ENCODE peak calls at places on chromosomes 1 and 21, in seven cellular contexts. One of them, this sample, is unnamed.

GRCh38 chr21:36636439-36636838 is 62.5 kb upstream of the SIM2 start:
- DNase-seq in sigmoid colon: no peak
- DNase-seq in stomach: no peak
- DNase-seq in psoas muscle: no peak
- DNase-seq in A673: no peak
- DNase-seq in CD8-positive, alpha-beta T cell: no peak
- DNase-seq in colonic mucosa: no peak
- DNase-seq in this sample: no peak

GRCh38 chr1:12001249-12001917 is 17.9 kb upstream of the MIIP start:
- DNase-seq in sigmoid colon: no peak
- DNase-seq in stomach: no peak
- DNase-seq in psoas muscle: no peak
- DNase-seq in A673: peak; percentile 77
- DNase-seq in CD8-positive, alpha-beta T cell: no peak
- DNase-seq in colonic mucosa: no peak
- DNase-seq in this sample: no peak

GRCh38 chr21:46136739-46137349 is 18.5 kb downstream of the FTCD start:
- DNase-seq in sigmoid colon: no peak
- DNase-seq in stomach: no peak
- DNase-seq in psoas muscle: no peak
- DNase-seq in A673: no peak
- DNase-seq in CD8-positive, alpha-beta T cell: no peak
- DNase-seq in colonic mucosa: no peak
- DNase-seq in this sample: no peak

GRCh38 chr1:156747737-156748669 is 3.5 kb downstream of the HDGF start:
- DNase-seq in sigmoid colon: no peak
- DNase-seq in stomach: no peak
- DNase-seq in psoas muscle: no peak
- DNase-seq in A673: peak; percentile 45
- DNase-seq in CD8-positive, alpha-beta T cell: no peak
- DNase-seq in colonic mucosa: peak; percentile 27
- DNase-seq in this sample: no peak

GRCh38 chr1:209800984-209801834 is 4.7 kb downstream of the IRF6 start:
- DNase-seq in sigmoid colon: peak; percentile 67
- DNase-seq in stomach: peak; percentile 40
- DNase-seq in psoas muscle: peak; percentile 58
- DNase-seq in A673: no peak
- DNase-seq in CD8-positive, alpha-beta T cell: no peak
- DNase-seq in colonic mucosa: no peak
- DNase-seq in this sample: no peak

GRCh38 chr1:65958561-65959350 is 166.1 kb downstream of the PDE4B start:
- DNase-seq in sigmoid colon: no peak
- DNase-seq in stomach: no peak
- DNase-seq in psoas muscle: peak; percentile 34
- DNase-seq in A673: peak; percentile 75
- DNase-seq in CD8-positive, alpha-beta T cell: no peak
- DNase-seq in colonic mucosa: no peak
- DNase-seq in this sample: no peak

GRCh38 chr1:46797696-46798470 is 963 bp upstream of the CYP4B1 start:
- DNase-seq in sigmoid colon: no peak
- DNase-seq in stomach: no peak
- DNase-seq in psoas muscle: no peak
- DNase-seq in A673: no peak
- DNase-seq in CD8-positive, alpha-beta T cell: no peak
- DNase-seq in colonic mucosa: no peak
- DNase-seq in this sample: no peak

GRCh38 chr1:31181515-31182343 is 58.0 kb downstream of the NKAIN1 start:
- DNase-seq in sigmoid colon: peak; percentile 68
- DNase-seq in stomach: peak; percentile 36
- DNase-seq in psoas muscle: peak; percentile 68
- DNase-seq in A673: peak; percentile 50
- DNase-seq in CD8-positive, alpha-beta T cell: no peak
- DNase-seq in colonic mucosa: peak; percentile 66
- DNase-seq in this sample: peak; percentile 88

GRCh38 chr1:8745749-8746390 is 71.6 kb downstream of the RERE start:
- DNase-seq in sigmoid colon: no peak
- DNase-seq in stomach: no peak
- DNase-seq in psoas muscle: no peak
- DNase-seq in A673: no peak
- DNase-seq in CD8-positive, alpha-beta T cell: no peak
- DNase-seq in colonic mucosa: no peak
- DNase-seq in this sample: no peak

GRCh38 chr1:179230251-179230650 is 774 bp upstream of the ABL2 start:
- DNase-seq in sigmoid colon: no peak
- DNase-seq in stomach: no peak
- DNase-seq in psoas muscle: no peak
- DNase-seq in A673: no peak
- DNase-seq in CD8-positive, alpha-beta T cell: no peak
- DNase-seq in colonic mucosa: no peak
- DNase-seq in this sample: no peak

DNA sequence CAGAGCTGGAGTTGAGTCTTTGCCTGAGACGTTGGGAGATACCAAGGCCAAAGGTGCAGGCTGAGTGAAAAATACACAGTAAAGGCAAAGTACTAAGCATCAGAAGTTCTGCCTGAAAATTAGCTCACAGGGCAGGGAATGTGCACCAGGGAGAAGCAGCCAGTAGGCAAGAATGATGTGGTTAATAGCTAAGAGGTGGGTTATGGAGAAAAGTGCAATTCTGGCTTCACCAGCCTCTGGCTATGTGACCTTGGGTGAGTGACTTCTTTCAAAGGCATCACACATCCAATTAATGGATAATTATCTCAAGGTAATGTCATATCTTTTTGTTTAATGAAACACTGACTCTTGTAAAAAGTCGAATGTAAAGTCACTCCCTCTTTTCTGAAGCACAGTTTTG is 230.7 kb upstream of the FGGY start:
- DNase-seq in sigmoid colon: no peak
- DNase-seq in stomach: no peak
- DNase-seq in psoas muscle: no peak
- DNase-seq in A673: no peak
- DNase-seq in CD8-positive, alpha-beta T cell: no peak
- DNase-seq in colonic mucosa: no peak
- DNase-seq in this sample: no peak
- H3K4me1 ChIP-seq in sigmoid colon: peaks cover 15% of the 10 kb centered on the region
- H3K4me1 ChIP-seq in stomach: peaks cover 12% of the 10 kb centered on the region
- H3K4me1 ChIP-seq in psoas muscle: peaks cover 10% of the 10 kb centered on the region
- H3K4me1 ChIP-seq in A673: peaks cover 24% of the 10 kb centered on the region
- H3K4me1 ChIP-seq in CD8-positive, alpha-beta T cell: peaks cover 34% of the 10 kb centered on the region
- H3K4me1 ChIP-seq in colonic mucosa: no peaks in the 10 kb centered on the region
- H3K4me1 ChIP-seq in this sample: no peaks in the 10 kb centered on the region

GRCh38 chr1:54273092-54273836 is 73.3 kb downstream of the MRPL37 start:
- DNase-seq in sigmoid colon: peak; percentile 96
- DNase-seq in stomach: peak; percentile 87
- DNase-seq in psoas muscle: peak; percentile 78
- DNase-seq in A673: peak; percentile 86
- DNase-seq in CD8-positive, alpha-beta T cell: no peak
- DNase-seq in colonic mucosa: peak; percentile 48
- DNase-seq in this sample: peak; percentile 65
- TF ChIP-seq CTCF in sigmoid colon: peak; percentile 72
- TF ChIP-seq CTCF in stomach: peak; percentile 35
- TF ChIP-seq CTCF in psoas muscle: peak; percentile 57
- TF ChIP-seq CTCF in A673: peak; percentile 64
- TF ChIP-seq CTCF in CD8-positive, alpha-beta T cell: no peak
- TF ChIP-seq CTCF in colonic mucosa: no peak
- TF ChIP-seq CTCF in this sample: no peak

DNA sequence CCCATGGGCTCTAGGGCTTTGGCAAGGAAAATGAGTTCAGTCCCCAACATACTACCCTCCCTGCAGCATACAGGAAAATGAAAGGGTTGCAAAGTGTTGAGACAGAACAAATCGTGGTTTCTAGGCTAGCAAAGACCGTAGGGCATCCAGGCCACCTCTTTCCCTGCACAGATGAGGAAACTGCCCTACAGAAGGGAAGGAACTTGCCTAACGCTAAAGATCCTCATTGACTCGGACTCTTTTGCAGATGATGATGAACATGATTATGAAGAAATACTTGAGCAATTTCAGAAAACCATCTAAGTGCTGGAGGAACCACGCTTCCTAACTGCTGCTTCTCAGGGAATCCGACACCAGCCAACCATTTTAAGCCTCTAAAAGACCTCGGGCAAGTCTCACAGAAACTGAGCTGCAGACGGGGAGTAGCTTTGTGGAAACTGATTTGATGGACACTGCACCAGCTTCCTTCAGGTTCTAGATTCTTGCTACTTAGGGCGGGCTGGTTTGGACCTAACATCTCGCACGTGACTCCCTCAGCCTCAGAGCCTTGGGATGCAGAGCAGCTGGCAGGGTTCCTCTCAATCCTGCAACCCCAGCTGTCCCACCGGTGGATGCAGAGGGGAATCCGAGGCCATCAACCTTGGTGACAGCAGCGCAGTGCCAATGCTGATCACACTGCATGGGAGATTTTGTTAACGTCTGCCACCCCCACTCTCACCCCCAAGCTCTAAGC is 13.4 kb downstream of the THEMIS2 start:
- DNase-seq in sigmoid colon: peak; percentile 60
- DNase-seq in stomach: no peak
- DNase-seq in psoas muscle: no peak
- DNase-seq in A673: no peak
- DNase-seq in CD8-positive, alpha-beta T cell: no peak
- DNase-seq in colonic mucosa: no peak
- DNase-seq in this sample: no peak
- H3K4me1 ChIP-seq in sigmoid colon: no peaks in the 10 kb centered on the region
- H3K4me1 ChIP-seq in stomach: no peaks in the 10 kb centered on the region
- H3K4me1 ChIP-seq in psoas muscle: no peaks in the 10 kb centered on the region
- H3K4me1 ChIP-seq in A673: no peaks in the 10 kb centered on the region
- H3K4me1 ChIP-seq in CD8-positive, alpha-beta T cell: peaks cover 51% of the 10 kb centered on the region
- H3K4me1 ChIP-seq in colonic mucosa: no peaks in the 10 kb centered on the region
- H3K4me1 ChIP-seq in this sample: peaks cover 93% of the 10 kb centered on the region

DNA sequence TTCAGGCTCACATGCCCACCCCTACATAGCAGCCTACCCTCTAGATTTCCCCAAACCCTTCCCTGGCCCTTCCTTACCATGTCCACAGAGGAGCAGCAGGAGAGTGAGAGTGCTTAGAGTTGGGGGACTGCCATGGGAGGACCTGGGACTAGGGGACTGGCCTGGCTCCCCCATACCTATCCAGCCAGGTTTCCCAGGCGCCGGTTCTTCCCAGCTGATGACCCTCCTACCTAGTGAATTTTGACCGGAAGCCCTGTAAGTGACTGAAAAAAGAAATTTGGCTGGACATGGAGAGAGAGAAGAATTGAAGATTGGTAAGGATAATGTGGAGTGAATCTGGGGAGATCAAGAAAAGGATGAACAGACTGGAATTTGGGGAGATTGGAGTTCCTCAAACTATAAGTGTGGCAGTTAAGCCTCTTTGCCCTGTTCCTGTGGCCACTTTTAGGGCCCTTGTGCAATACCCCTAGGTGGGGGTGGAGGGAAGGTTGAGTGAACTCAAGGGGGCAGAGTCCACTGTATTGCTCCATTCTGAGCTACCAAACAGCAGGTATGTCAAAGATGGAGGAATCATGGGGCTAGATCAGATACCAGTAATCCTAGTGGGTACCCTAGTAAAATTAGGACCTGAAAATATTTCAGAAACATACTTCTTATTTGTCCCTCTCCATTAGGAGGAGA is 1.3 kb downstream of the HJV start:
- DNase-seq in sigmoid colon: no peak
- DNase-seq in stomach: no peak
- DNase-seq in psoas muscle: no peak
- DNase-seq in A673: no peak
- DNase-seq in CD8-positive, alpha-beta T cell: no peak
- DNase-seq in colonic mucosa: no peak
- DNase-seq in this sample: no peak
- TF ChIP-seq CTCF in sigmoid colon: no peak
- TF ChIP-seq CTCF in stomach: no peak
- TF ChIP-seq CTCF in psoas muscle: peak; percentile 11
- TF ChIP-seq CTCF in A673: no peak
- TF ChIP-seq CTCF in CD8-positive, alpha-beta T cell: no peak
- TF ChIP-seq CTCF in colonic mucosa: no peak
- TF ChIP-seq CTCF in this sample: no peak

GRCh38 chr1:208150810-208151458 is 93.2 kb downstream of the PLXNA2 start:
- DNase-seq in sigmoid colon: peak; percentile 43
- DNase-seq in stomach: no peak
- DNase-seq in psoas muscle: no peak
- DNase-seq in A673: no peak
- DNase-seq in CD8-positive, alpha-beta T cell: no peak
- DNase-seq in colonic mucosa: peak; percentile 60
- DNase-seq in this sample: no peak

GRCh38 chr1:208155243-208155642 is 88.9 kb downstream of the PLXNA2 start:
- DNase-seq in sigmoid colon: no peak
- DNase-seq in stomach: no peak
- DNase-seq in psoas muscle: no peak
- DNase-seq in A673: no peak
- DNase-seq in CD8-positive, alpha-beta T cell: no peak
- DNase-seq in colonic mucosa: no peak
- DNase-seq in this sample: no peak

GRCh38 chr1:208154679-208155078 is 89.5 kb downstream of the PLXNA2 start:
- DNase-seq in sigmoid colon: peak; percentile 30
- DNase-seq in stomach: peak; percentile 81
- DNase-seq in psoas muscle: no peak
- DNase-seq in A673: no peak
- DNase-seq in CD8-positive, alpha-beta T cell: no peak
- DNase-seq in colonic mucosa: peak; percentile 78
- DNase-seq in this sample: no peak

GRCh38 chr1:208154040-208154439 is 90.1 kb downstream of the PLXNA2 start:
- DNase-seq in sigmoid colon: peak; percentile 37
- DNase-seq in stomach: no peak
- DNase-seq in psoas muscle: no peak
- DNase-seq in A673: no peak
- DNase-seq in CD8-positive, alpha-beta T cell: no peak
- DNase-seq in colonic mucosa: peak; percentile 65
- DNase-seq in this sample: no peak

GRCh38 chr1:208153386-208153785 is 90.8 kb downstream of the PLXNA2 start:
- DNase-seq in sigmoid colon: peak; percentile 2
- DNase-seq in stomach: no peak
- DNase-seq in psoas muscle: no peak
- DNase-seq in A673: no peak
- DNase-seq in CD8-positive, alpha-beta T cell: no peak
- DNase-seq in colonic mucosa: no peak
- DNase-seq in this sample: no peak
- H3K4me1 ChIP-seq in sigmoid colon: peaks cover 64% of the 10 kb centered on the region
- H3K4me1 ChIP-seq in stomach: peaks cover 37% of the 10 kb centered on the region
- H3K4me1 ChIP-seq in psoas muscle: peaks cover 89% of the 10 kb centered on the region
- H3K4me1 ChIP-seq in A673: no peaks in the 10 kb centered on the region
- H3K4me1 ChIP-seq in CD8-positive, alpha-beta T cell: no peaks in the 10 kb centered on the region
- H3K4me1 ChIP-seq in colonic mucosa: peaks cover 12% of the 10 kb centered on the region
- H3K4me1 ChIP-seq in this sample: peaks cover 30% of the 10 kb centered on the region

DNA sequence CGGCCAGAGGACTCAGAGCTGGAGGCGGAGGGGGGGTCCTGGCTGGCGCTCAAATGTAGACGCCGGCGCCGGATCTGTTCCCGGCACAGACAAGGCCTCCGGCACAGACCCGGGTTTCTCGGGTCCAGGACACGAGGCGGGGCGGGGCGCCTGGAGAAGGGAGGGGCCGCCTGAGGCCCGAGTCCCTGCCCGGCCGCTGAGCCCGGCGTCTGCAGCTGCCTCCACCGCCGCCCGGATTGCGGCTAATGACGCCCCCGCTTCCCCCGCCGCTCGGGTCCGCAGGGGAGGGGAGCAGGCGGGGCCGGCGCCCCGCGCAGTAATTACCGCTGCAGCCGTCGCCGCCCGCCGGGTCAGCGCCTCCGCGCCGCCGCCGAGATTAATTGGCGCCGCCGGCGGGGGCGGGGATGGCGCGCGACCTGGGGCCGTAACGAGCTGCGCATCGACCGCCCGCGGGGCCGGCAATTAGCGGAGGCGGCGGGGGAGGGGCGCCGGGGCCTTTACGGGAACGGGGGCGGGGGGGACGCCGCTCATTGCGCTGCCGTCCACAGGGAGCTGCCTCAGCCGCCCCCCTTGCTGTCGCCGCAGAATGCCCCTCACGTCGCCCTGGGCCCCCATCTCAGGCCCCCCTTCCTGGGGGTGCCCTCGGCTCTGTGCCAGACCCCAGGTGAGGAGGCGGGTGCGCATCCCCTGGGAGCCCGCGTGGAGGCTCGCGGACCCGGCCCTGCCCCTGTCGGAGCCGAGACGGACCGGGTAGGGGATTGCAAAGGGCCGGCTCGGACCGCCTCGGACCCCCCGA is 17.3 kb downstream of the NOC2L start:
- DNase-seq in sigmoid colon: peak; percentile 88
- DNase-seq in stomach: peak; percentile 73
- DNase-seq in psoas muscle: peak; percentile 79
- DNase-seq in A673: peak; percentile 97
- DNase-seq in CD8-positive, alpha-beta T cell: no peak
- DNase-seq in colonic mucosa: peak; percentile 69
- DNase-seq in this sample: peak; percentile 88
- TF ChIP-seq CTCF in sigmoid colon: no peak
- TF ChIP-seq CTCF in stomach: no peak
- TF ChIP-seq CTCF in psoas muscle: no peak
- TF ChIP-seq CTCF in A673: no peak
- TF ChIP-seq CTCF in CD8-positive, alpha-beta T cell: no peak
- TF ChIP-seq CTCF in colonic mucosa: no peak
- TF ChIP-seq CTCF in this sample: no peak

This sample was measured in left lung.